ENCODE peak calls at places on chromosomes 13 and 19, in eight cellular contexts. F, Q, D, N, T, W, P and M are unnamed samples.

GRCh38 chr19:7625763-7626372 is 3.5 kb downstream of the XAB2 start:
- DNase-seq in F (no peak), T (no peak), P (no peak), N (no peak), W (no peak), Q (no peak), D (no peak), M (no peak)

GRCh38 chr13:49098198-49098597 is 121.9 kb upstream of the MLNR start:
- DNase-seq in D (peak; percentile 73), Q (peak; percentile 51), F (no peak), N (no peak), W (no peak), T (no peak), P (no peak), M (peak; percentile 25)

GRCh38 chr13:41487222-41487621 is 29.9 kb downstream of the RGCC start:
- DNase-seq in Q (no peak), F (no peak), D (no peak), N (no peak), W (no peak), T (no peak), P (no peak), M (no peak)

GRCh38 chr19:50359432-50359818 is 6.0 kb downstream of the NAPSA start:
- DNase-seq in T (no peak), Q (no peak), D (no peak), N (no peak), F (no peak), P (no peak), W (no peak), M (no peak)

GRCh38 chr19:33717878-33718277 is 78.8 kb upstream of the KCTD15 start:
- DNase-seq in F (no peak), N (no peak), W (no peak), D (no peak), T (no peak), Q (no peak), P (no peak), M (no peak)

GRCh38 chr19:1445185-1445931 is 4.6 kb upstream of the APC2 start:
- DNase-seq in T (no peak), Q (peak; percentile 86), F (peak; percentile 74), P (peak; percentile 62), W (peak; percentile 76), D (peak; percentile 76), N (peak; percentile 78), M (peak; percentile 74)

GRCh38 chr13:111904701-111905608 is 162.0 kb upstream of the SOX1 start:
- DNase-seq in T (no peak), Q (no peak), W (no peak), N (no peak), F (no peak), P (no peak), D (peak; percentile 47), M (no peak)

GRCh38 chr19:48815870-48816501 is 5.2 kb upstream of the BCAT2 start:
- DNase-seq in P (peak; percentile 65), Q (peak; percentile 67), W (no peak), D (no peak), T (peak; percentile 67), F (no peak), N (peak; percentile 58), M (peak; percentile 70)

GRCh38 chr19:16778796-16779411 is 50.3 kb upstream of the SIN3B start:
- DNase-seq in W (peak; percentile 22), T (no peak), P (peak; percentile 6), F (peak; percentile 19), D (no peak), N (peak; percentile 46), Q (peak; percentile 48), M (peak; percentile 34)

GRCh38 chr19:53290758-53291549 is 23.4 kb upstream of the VN1R4 start:
- DNase-seq in F (no peak), P (no peak), Q (no peak), D (no peak), T (no peak), W (no peak), N (no peak), M (no peak)

GRCh38 chr13:113845055-113845454 is 18.8 kb downstream of the GAS6 start:
- DNase-seq in D (peak; percentile 60), P (no peak), N (no peak), Q (no peak), T (no peak), W (no peak), F (no peak), M (no peak)

GRCh38 chr19:7018828-7019227 is 2.4 kb downstream of the MBD3L2B start:
- DNase-seq in T (no peak), F (no peak), N (no peak), D (no peak), W (no peak), P (no peak), Q (no peak), M (no peak)

GRCh38 chr13:27791901-27792392 is 336 bp upstream of the GSX1 start:
- DNase-seq in F (no peak), N (no peak), P (no peak), Q (no peak), W (no peak), T (no peak), D (no peak), M (no peak)

GRCh38 chr13:30120133-30120822 is 187.1 kb downstream of the KATNAL1 start:
- DNase-seq in T (no peak), Q (no peak), D (no peak), N (no peak), P (no peak), W (no peak), F (no peak), M (no peak)

GRCh38 chr13:49347650-49348385 is 96.0 kb downstream of the CAB39L start:
- DNase-seq in N (no peak), D (no peak), T (no peak), F (no peak), Q (no peak), P (no peak), W (no peak), M (no peak)

GRCh38 chr13:44573790-44574465 is 2.2 kb downstream of the TSC22D1 start:
- DNase-seq in W (no peak), Q (peak; percentile 51), N (peak; percentile 40), T (peak; percentile 56), P (no peak), D (no peak), F (no peak), M (no peak)

DNA sequence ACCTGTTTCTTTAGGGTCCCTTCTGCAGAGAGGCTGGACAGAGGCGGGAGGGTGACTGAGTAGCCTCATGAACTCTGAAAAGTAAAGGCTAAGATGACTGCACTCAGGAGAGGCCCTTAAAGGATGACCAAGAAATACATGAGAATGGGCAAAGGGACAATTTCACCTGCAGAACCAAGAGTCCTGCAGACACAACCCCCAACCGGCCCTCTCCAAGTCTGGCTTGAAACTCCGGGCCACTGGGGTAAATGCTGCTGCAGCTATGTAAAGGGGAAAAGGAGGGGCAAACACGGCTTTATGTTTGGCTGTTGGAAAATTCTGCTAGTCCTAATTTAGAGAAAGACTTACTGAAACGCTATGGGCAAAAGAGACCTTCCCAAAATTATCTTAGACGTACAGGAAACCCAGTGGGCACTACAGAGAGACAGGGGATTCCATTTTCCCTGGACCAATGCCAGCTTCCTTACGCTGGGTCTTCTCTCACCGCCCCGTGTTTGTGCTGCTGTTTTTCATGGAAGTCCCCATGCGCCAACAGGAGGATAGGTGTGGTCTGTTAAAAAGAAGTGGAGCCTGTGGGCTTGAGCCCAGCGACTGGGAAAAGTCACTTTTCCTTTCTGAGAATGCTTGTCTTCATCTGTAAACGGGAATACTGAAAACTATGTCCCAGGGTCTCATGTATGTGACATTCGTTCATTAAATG is 10.6 kb downstream of the COL4A2 start:
- DNase-seq in N (no peak), F (no peak), P (peak; percentile 89), W (no peak), D (no peak), T (no peak), Q (no peak), M (no peak)
- H3K4me1 ChIP-seq in N (peaks cover 24% of the 10 kb centered on the region), F (peaks cover 4% of the 10 kb centered on the region), P (peaks cover 94% of the 10 kb centered on the region), W (no peaks in the 10 kb centered on the region), D (peaks cover 75% of the 10 kb centered on the region), T (peaks cover 22% of the 10 kb centered on the region), Q (peaks cover 5% of the 10 kb centered on the region), M (no peaks in the 10 kb centered on the region)

GRCh38 chr19:11550265-11550664 is 8.8 kb downstream of the ELOF1 start:
- DNase-seq in W (no peak), T (no peak), D (no peak), Q (no peak), N (no peak), P (no peak), F (no peak), M (no peak)

GRCh38 chr19:11551603-11552235 is 7.3 kb downstream of the ELOF1 start:
- DNase-seq in T (no peak), W (no peak), F (peak; percentile 21), D (no peak), N (peak; percentile 49), P (no peak), Q (no peak), M (no peak)

GRCh38 chr19:11555246-11555645 is 3.8 kb downstream of the ELOF1 start:
- DNase-seq in Q (no peak), F (no peak), T (no peak), P (no peak), W (no peak), N (no peak), D (no peak), M (no peak)

GRCh38 chr19:11554160-11554559 is 4.9 kb downstream of the ELOF1 start:
- DNase-seq in F (no peak), W (no peak), Q (no peak), N (no peak), D (no peak), T (no peak), P (no peak), M (no peak)

GRCh38 chr19:11552666-11553372 is 6.2 kb downstream of the ELOF1 start:
- DNase-seq in T (no peak), D (no peak), W (no peak), P (no peak), F (no peak), N (no peak), Q (no peak), M (no peak)
- H3K27ac ChIP-seq in T (no peak overlapping the region), D (no peak overlapping the region), W (no peak overlapping the region), P (no peak overlapping the region), F (no peak overlapping the region), N (no peak overlapping the region), Q (no peak overlapping the region), M (no peak overlapping the region)

DNA sequence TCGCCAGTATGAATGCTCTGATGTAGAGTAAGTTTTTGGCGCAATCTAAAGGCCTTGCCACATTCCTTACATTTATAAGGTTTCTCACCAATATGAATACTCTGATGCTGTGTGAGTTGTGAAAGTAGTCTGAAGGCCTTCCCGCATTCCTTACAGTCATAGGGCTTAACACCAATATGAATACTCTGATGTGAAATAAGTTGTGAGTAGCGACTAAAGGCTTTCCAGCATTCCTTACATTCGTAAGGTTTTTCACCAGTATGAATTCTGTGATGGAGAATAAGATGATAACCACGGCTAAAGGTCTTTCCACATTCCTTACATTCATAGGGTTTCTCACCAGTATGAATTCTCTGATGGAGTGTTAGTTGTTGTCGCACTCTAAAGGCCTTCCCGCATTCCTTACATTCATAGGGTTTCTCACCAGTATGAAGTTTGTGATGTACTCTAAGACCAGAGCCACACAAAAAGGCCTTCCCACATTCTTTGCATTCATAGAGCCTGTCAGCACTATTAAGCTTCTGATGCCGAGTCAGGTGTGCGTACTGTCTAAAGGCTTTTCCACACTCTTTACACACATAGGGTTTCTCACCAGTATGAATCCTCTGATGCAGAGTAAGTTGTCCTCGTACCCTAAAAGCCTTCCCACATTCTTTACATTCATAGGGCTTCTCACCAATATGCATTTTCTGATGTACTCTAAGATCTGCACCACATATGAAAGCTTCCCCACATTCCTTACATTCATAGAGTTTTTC is 14.1 kb upstream of the ZFP14 start:
- DNase-seq in F (no peak), W (no peak), D (no peak), T (no peak), N (no peak), P (no peak), Q (no peak), M (no peak)
- H3K9me3 ChIP-seq in F (peaks cover 95% of the 10 kb centered on the region), W (peaks cover 57% of the 10 kb centered on the region), D (peaks cover 76% of the 10 kb centered on the region), T (peaks cover 15% of the 10 kb centered on the region), N (no peaks in the 10 kb centered on the region), P (no peaks in the 10 kb centered on the region), Q (peaks cover 51% of the 10 kb centered on the region), M (peaks cover 5% of the 10 kb centered on the region)

GRCh38 chr13:40290758-40291157 is 375.7 kb downstream of the FOXO1 start:
- DNase-seq in P (no peak), W (no peak), Q (no peak), D (no peak), T (no peak), N (no peak), F (no peak), M (no peak)
- H3K4me1 ChIP-seq in P (no peaks in the 10 kb centered on the region), W (no peaks in the 10 kb centered on the region), Q (no peaks in the 10 kb centered on the region), D (no peaks in the 10 kb centered on the region), T (no peaks in the 10 kb centered on the region), N (no peaks in the 10 kb centered on the region), F (no peaks in the 10 kb centered on the region), M (no peaks in the 10 kb centered on the region)